ENCODE peak calls at places on chromosomes 4 and X, in seven cellular contexts. Y is uterus, C is fibroblast of lung, D is SK-N-SH, V is dorsolateral prefrontal cortex, Q is pancreas, B is upper lobe of right lung. W is an unnamed sample.

GRCh38 chr4:104491396-104491821 is 3.3 kb downstream of the CXXC4 start:
- DNase-seq in Y (peak; percentile 34), C (peak; percentile 24), D (peak; percentile 75), V (peak; percentile 67), Q (peak; percentile 36), B (peak; percentile 70), W (no peak)

GRCh38 chr4:114137984-114138383 is 158.5 kb upstream of the ARSJ start:
- DNase-seq in Y (no peak), C (no peak), D (no peak), V (no peak), Q (no peak), B (no peak), W (no peak)

GRCh38 chrX:150694738-150695410 is 1.7 kb downstream of the MTMR1 start:
- DNase-seq in Y (no peak), C (no peak), D (no peak), V (no peak), Q (no peak), B (no peak), W (no peak)

GRCh38 chrX:128457674-128458073 is 405.5 kb upstream of the ACTRT1 start:
- DNase-seq in Y (no peak), C (no peak), D (no peak), V (no peak), Q (no peak), B (no peak), W (no peak)

GRCh38 chrX:53022381-53022780 is 26.2 kb upstream of the GPR173 start:
- DNase-seq in Y (no peak), C (no peak), D (no peak), V (no peak), Q (no peak), B (no peak), W (no peak)

GRCh38 chrX:69127466-69127865 is 37.8 kb downstream of the PJA1 start:
- DNase-seq in Y (no peak), C (no peak), D (no peak), V (no peak), Q (no peak), B (no peak), W (no peak)

GRCh38 chrX:94455782-94456181 is 781.8 kb downstream of the FAM133A start:
- DNase-seq in Y (no peak), C (no peak), D (no peak), V (no peak), Q (no peak), B (no peak), W (no peak)

GRCh38 chr4:47334597-47335185 is 128.8 kb downstream of the COMMD8 start:
- DNase-seq in Y (no peak), C (peak; percentile 11), D (no peak), V (no peak), Q (no peak), B (no peak), W (no peak)

GRCh38 chr4:37066149-37066548 is 178.4 kb upstream of the NWD2 start:
- DNase-seq in Y (no peak), C (no peak), D (no peak), V (no peak), Q (peak; percentile 13), B (no peak), W (no peak)

GRCh38 chr4:19735012-19735411 is 516.7 kb upstream of the SLIT2 start:
- DNase-seq in Y (no peak), C (peak; percentile 64), D (no peak), V (no peak), Q (no peak), B (no peak), W (no peak)

GRCh38 chrX:153297376-153297775 is 24.2 kb downstream of the PNMA6F start:
- DNase-seq in Y (no peak), C (no peak), D (no peak), V (no peak), Q (no peak), B (no peak), W (no peak)

GRCh38 chr4:24024597-24024996 is 134.8 kb upstream of the PPARGC1A start:
- DNase-seq in Y (no peak), C (peak; percentile 98), D (no peak), V (no peak), Q (no peak), B (no peak), W (no peak)

GRCh38 chr4:188934320-188934975 is 795.2 kb downstream of the TRIML1 start:
- DNase-seq in Y (no peak), C (peak; percentile 13), D (no peak), V (no peak), Q (no peak), B (no peak), W (no peak)

GRCh38 chr4:82213485-82214162 is 160.2 kb downstream of the HNRNPD start:
- DNase-seq in Y (no peak), C (no peak), D (no peak), V (no peak), Q (no peak), B (no peak), W (no peak)

GRCh38 chrX:47030339-47030738 is 47.9 kb upstream of the RGN start:
- DNase-seq in Y (no peak), C (peak; percentile 80), D (peak; percentile 41), V (no peak), Q (no peak), B (no peak), W (no peak)

GRCh38 chr4:15037923-15038541 is 35.8 kb downstream of the CPEB2 start:
- DNase-seq in Y (no peak), C (no peak), D (no peak), V (no peak), Q (no peak), B (no peak), W (no peak)
- H3K27ac ChIP-seq in Y (no peak overlapping the region), C (no peak overlapping the region), D (peak overlapping the region; percentile 21), V (peak overlapping the region; percentile 15), Q (no peak overlapping the region), B (no peak overlapping the region), W (peak overlapping the region; percentile 2)

GRCh38 chr4:135269125-135269772 is 1067.7 kb upstream of the PABPC4L start:
- DNase-seq in Y (no peak), C (no peak), D (no peak), V (no peak), Q (no peak), B (no peak), W (no peak)

GRCh38 chr4:135277980-135278315 is 1076.4 kb upstream of the PABPC4L start:
- DNase-seq in Y (no peak), C (no peak), D (no peak), V (no peak), Q (no peak), B (no peak), W (no peak)

GRCh38 chr4:135277116-135277979 is 1075.8 kb upstream of the PABPC4L start:
- DNase-seq in Y (no peak), C (peak; percentile 47), D (no peak), V (no peak), Q (no peak), B (no peak), W (no peak)

GRCh38 chr4:135274461-135274860 is 1072.9 kb upstream of the PABPC4L start:
- DNase-seq in Y (no peak), C (no peak), D (no peak), V (no peak), Q (no peak), B (no peak), W (no peak)
- H3K27ac ChIP-seq in Y (no peak overlapping the region), C (no peak overlapping the region), D (no peak overlapping the region), V (no peak overlapping the region), Q (no peak overlapping the region), B (no peak overlapping the region), W (no peak overlapping the region)

GRCh38 chr4:3406021-3406420 is 35.7 kb upstream of the HGFAC start:
- DNase-seq in Y (no peak), C (no peak), D (no peak), V (no peak), Q (no peak), B (peak; percentile 48), W (peak; percentile 50)

GRCh38 chr4:3408793-3409330 is 32.9 kb upstream of the HGFAC start:
- DNase-seq in Y (peak; percentile 4), C (no peak), D (peak; percentile 59), V (no peak), Q (no peak), B (peak; percentile 25), W (no peak)

GRCh38 chr4:3406431-3406830 is 35.3 kb upstream of the HGFAC start:
- DNase-seq in Y (no peak), C (no peak), D (no peak), V (no peak), Q (no peak), B (peak; percentile 40), W (no peak)

GRCh38 chr4:3407930-3408792 is 33.6 kb upstream of the HGFAC start:
- DNase-seq in Y (peak; percentile 6), C (no peak), D (no peak), V (no peak), Q (no peak), B (peak; percentile 45), W (no peak)

DNA sequence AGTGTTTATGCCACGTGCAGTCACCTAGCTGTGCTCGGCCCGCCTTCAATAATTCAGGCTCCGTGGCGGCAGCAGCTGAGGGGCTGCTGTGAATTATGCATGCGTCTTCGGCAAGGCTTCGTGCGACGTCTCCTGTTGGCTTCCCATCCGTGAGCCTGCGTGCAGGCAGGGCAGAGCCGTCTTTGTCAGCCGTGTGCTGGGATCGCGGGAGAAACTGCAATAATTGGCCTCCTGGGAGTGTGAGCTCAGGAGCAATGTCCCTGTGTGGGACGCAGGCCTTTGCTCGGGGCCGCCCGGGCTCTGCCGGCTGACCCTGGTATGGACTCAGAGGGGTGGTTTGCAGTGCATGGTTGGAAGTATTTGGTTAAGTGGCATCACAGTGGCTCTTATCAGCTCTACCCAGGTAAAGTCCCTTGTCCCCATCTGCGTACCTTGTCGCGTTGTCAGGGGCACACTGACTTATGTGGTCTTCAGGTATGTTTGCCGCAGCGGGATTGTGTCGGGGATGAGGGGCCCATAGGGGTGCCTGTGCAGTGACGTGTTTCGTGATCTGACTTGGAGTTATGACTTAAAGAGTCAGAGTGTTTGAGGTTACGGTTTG is 34.5 kb upstream of the HGFAC start:
- DNase-seq in Y (no peak), C (no peak), D (no peak), V (no peak), Q (no peak), B (peak; percentile 42), W (no peak)
- H3K27ac ChIP-seq in Y (no peak overlapping the region), C (no peak overlapping the region), D (no peak overlapping the region), V (no peak overlapping the region), Q (no peak overlapping the region), B (no peak overlapping the region), W (no peak overlapping the region)

GRCh38 chr4:15659768-15660394 is 4.7 kb upstream of the FBXL5 start:
- DNase-seq in Y (no peak), C (peak; percentile 69), D (no peak), V (no peak), Q (no peak), B (no peak), W (no peak)

GRCh38 chr4:15657366-15657765 is 2.2 kb upstream of the FBXL5 start:
- DNase-seq in Y (no peak), C (no peak), D (no peak), V (no peak), Q (no peak), B (no peak), W (no peak)

GRCh38 chr4:15655223-15656037 is at the start of gene FBXL5:
- DNase-seq in Y (peak; percentile 67), C (peak; percentile 87), D (peak; percentile 99), V (peak; percentile 74), Q (peak; percentile 68), B (peak; percentile 91), W (peak; percentile 87)

GRCh38 chr4:15656038-15656470 is 897 bp upstream of the FBXL5 start:
- DNase-seq in Y (peak; percentile 25), C (no peak), D (no peak), V (no peak), Q (peak; percentile 21), B (no peak), W (peak; percentile 75)

DNA sequence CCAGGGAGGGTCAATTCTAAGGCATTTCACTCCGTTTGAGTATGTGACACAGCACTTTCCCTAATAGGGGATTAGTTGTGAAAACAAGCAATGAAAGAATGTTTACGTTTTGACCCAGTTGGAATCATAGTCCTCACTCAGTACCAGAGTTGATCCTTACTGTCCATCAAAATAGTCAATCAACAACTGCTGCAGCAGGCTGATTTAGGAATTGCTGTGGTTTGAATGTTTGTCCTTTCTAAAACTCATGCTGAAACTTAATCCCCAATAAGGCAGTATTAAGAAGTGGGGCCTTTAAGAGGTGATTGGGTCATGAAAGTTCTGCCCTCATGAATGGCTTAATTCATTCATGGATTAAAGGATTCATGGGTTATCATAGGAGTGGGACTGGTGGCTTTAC is 3.0 kb upstream of the FBXL5 start:
- DNase-seq in Y (no peak), C (no peak), D (no peak), V (no peak), Q (no peak), B (no peak), W (no peak)
- H3K27ac ChIP-seq in Y (no peak overlapping the region), C (no peak overlapping the region), D (no peak overlapping the region), V (no peak overlapping the region), Q (no peak overlapping the region), B (no peak overlapping the region), W (peak overlapping the region; percentile 1)

W was measured in coronary artery.